ENCODE peak calls at places on chromosomes 1 and 21, in seven cellular contexts. K, J, M, W, B, V and Q are unnamed samples.

GRCh38 chr1:19925342-19926070 is 2.1 kb upstream of the PLA2G2E start:
- DNase-seq in K (no peak), J (no peak), M (no peak), W (no peak), B (no peak), V (no peak), Q (peak)

GRCh38 chr1:178192686-178193085 is 98.8 kb downstream of the RASAL2 start:
- DNase-seq in K (peak), J (no peak), M (no peak), W (no peak), B (no peak), V (no peak), Q (peak)

GRCh38 chr1:14661220-14661619 is 62.7 kb downstream of the KAZN start:
- DNase-seq in K (no peak), J (no peak), M (no peak), W (no peak), B (no peak), V (no peak), Q (no peak)

GRCh38 chr1:41233708-41234107 is 8.4 kb downstream of the SCMH1 start:
- DNase-seq in K (no peak), J (no peak), M (no peak), W (no peak), B (no peak), V (no peak), Q (no peak)

GRCh38 chr1:31765041-31765467 is 914 bp upstream of the ADGRB2 start:
- DNase-seq in K (no peak), J (peak), M (no peak), W (no peak), B (peak), V (no peak), Q (peak)

GRCh38 chr1:110235839-110236682 is 25.9 kb downstream of the KCNC4 start:
- DNase-seq in K (peak), J (no peak), M (no peak), W (peak), B (no peak), V (no peak), Q (peak)

GRCh38 chr1:91557039-91557690 is 56.5 kb downstream of the CDC7 start:
- DNase-seq in K (no peak), J (no peak), M (no peak), W (no peak), B (no peak), V (no peak), Q (no peak)

GRCh38 chr1:6519935-6520621 is 28.6 kb upstream of the PLEKHG5 start:
- DNase-seq in K (no peak), J (peak), M (no peak), W (peak), B (peak), V (no peak), Q (peak)

GRCh38 chr21:24781146-24781545 is 826.1 kb downstream of the MRPL39 start:
- DNase-seq in K (no peak), J (no peak), M (no peak), W (no peak), B (no peak), V (no peak), Q (no peak)

GRCh38 chr1:14561014-14561693 is 37.3 kb upstream of the KAZN start:
- DNase-seq in K (no peak), J (no peak), M (no peak), W (no peak), B (no peak), V (no peak), Q (peak)

GRCh38 chr1:212242288-212242984 is 42.8 kb upstream of the PPP2R5A start:
- DNase-seq in K (no peak), J (peak), M (no peak), W (peak), B (peak), V (no peak), Q (no peak)

GRCh38 chr21:46250146-46250725 is 21.7 kb upstream of the LSS start:
- DNase-seq in K (peak), J (no peak), M (no peak), W (no peak), B (no peak), V (no peak), Q (no peak)

GRCh38 chr1:154329551-154330131 is 4.3 kb downstream of the ATP8B2 start:
- DNase-seq in K (no peak), J (peak), M (no peak), W (no peak), B (no peak), V (no peak), Q (no peak)

GRCh38 chr1:113401728-113402127 is 11.4 kb downstream of the MAGI3 start:
- DNase-seq in K (no peak), J (no peak), M (no peak), W (no peak), B (no peak), V (no peak), Q (no peak)

GRCh38 chr1:110551278-110551809 is 32.4 kb upstream of the KCNA10 start:
- DNase-seq in K (no peak), J (no peak), M (no peak), W (no peak), B (no peak), V (no peak), Q (no peak)

GRCh38 chr1:54791880-54792522 is 9.1 kb downstream of the TTC22 start:
- DNase-seq in K (no peak), J (no peak), M (no peak), W (no peak), B (no peak), V (no peak), Q (peak)

GRCh38 chr1:193211539-193211938 is 25.1 kb upstream of the B3GALT2 start:
- DNase-seq in K (no peak), J (no peak), M (no peak), W (no peak), B (no peak), V (no peak), Q (peak)

GRCh38 chr1:219385786-219386427 is 212.2 kb downstream of the LYPLAL1 start:
- DNase-seq in K (no peak), J (peak), M (no peak), W (peak), B (peak), V (peak), Q (peak)

GRCh38 chr21:41217656-41218380 is 49.9 kb downstream of the BACE2 start:
- DNase-seq in K (no peak), J (no peak), M (no peak), W (no peak), B (no peak), V (no peak), Q (peak)